ENCODE peak calls at places on chromosomes 13 and 19, in four cellular contexts. I is neural progenitor cell, Z is PC-3, O is fibroblast of lung. C is an unnamed sample.

GRCh38 chr13:95258619-95259194 is 42.5 kb downstream of the ABCC4 start:
- DNase-seq in I (no peak), Z (no peak), O (no peak), C (no peak)

GRCh38 chr13:103996733-103997132 is 930.5 kb upstream of the SLC10A2 start:
- DNase-seq in I (no peak), Z (no peak), O (peak; percentile 9), C (no peak)

GRCh38 chr19:17246681-17247425 is 1.1 kb upstream of the NR2F6 start:
- DNase-seq in I (no peak), Z (no peak), O (no peak), C (no peak)

GRCh38 chr19:13959962-13960862 is 7.9 kb downstream of the DCAF15 start:
- DNase-seq in I (peak; percentile 30), Z (no peak), O (no peak), C (peak; percentile 27)

GRCh38 chr19:18995804-18996241 is 37.5 kb downstream of the SUGP2 start:
- DNase-seq in I (peak; percentile 89), Z (peak; percentile 70), O (peak; percentile 94), C (peak; percentile 52)

GRCh38 chr19:7373862-7374261 is 25.1 kb downstream of the ARHGEF18 start:
- DNase-seq in I (no peak), Z (peak; percentile 56), O (no peak), C (no peak)

GRCh38 chr13:87331178-87331577 is 340.0 kb upstream of the SLITRK5 start:
- DNase-seq in I (no peak), Z (no peak), O (peak; percentile 74), C (no peak)

GRCh38 chr19:17415107-17415506 is 4.7 kb upstream of the MVB12A start:
- DNase-seq in I (peak; percentile 50), Z (no peak), O (no peak), C (no peak)

GRCh38 chr13:27797228-27797624 is 4.9 kb downstream of the GSX1 start:
- DNase-seq in I (peak; percentile 90), Z (peak; percentile 32), O (peak; percentile 19), C (no peak)

GRCh38 chr13:95235944-95236343 is 65.3 kb downstream of the ABCC4 start:
- DNase-seq in I (no peak), Z (no peak), O (no peak), C (no peak)

GRCh38 chr13:106318941-106319411 is 216.5 kb downstream of the EFNB2 start:
- DNase-seq in I (no peak), Z (peak; percentile 84), O (peak; percentile 87), C (no peak)

GRCh38 chr19:369256-369655 is 24.7 kb upstream of the MIER2 start:
- DNase-seq in I (no peak), Z (no peak), O (no peak), C (no peak)

GRCh38 chr13:43544011-43544410 is 242.8 kb downstream of the ENOX1 start:
- DNase-seq in I (no peak), Z (peak; percentile 68), O (peak; percentile 44), C (no peak)

GRCh38 chr13:45339867-45340266 is 1.1 kb downstream of the TPT1 start:
- DNase-seq in I (no peak), Z (no peak), O (no peak), C (no peak)

GRCh38 chr13:23750383-23751121 is 138.6 kb downstream of the MIPEP start:
- DNase-seq in I (no peak), Z (peak; percentile 78), O (no peak), C (no peak)

GRCh38 chr19:13622727-13623126 is 116.4 kb upstream of the CACNA1A start:
- DNase-seq in I (peak; percentile 56), Z (no peak), O (no peak), C (no peak)

GRCh38 chr19:27741236-27741635 is 1471.7 kb downstream of the UQCRFS1 start:
- DNase-seq in I (no peak), Z (no peak), O (no peak), C (no peak)

GRCh38 chr13:27661017-27661416 is 39.3 kb downstream of the POLR1D start:
- DNase-seq in I (no peak), Z (no peak), O (no peak), C (no peak)

GRCh38 chr19:14337510-14337909 is 43.7 kb upstream of the ADGRE5 start:
- DNase-seq in I (peak; percentile 58), Z (peak; percentile 72), O (no peak), C (peak; percentile 62)

GRCh38 chr13:113083022-113083373 is 22.6 kb upstream of the F7 start:
- DNase-seq in I (no peak), Z (no peak), O (no peak), C (no peak)

GRCh38 chr19:45104658-45105384 is 11.8 kb downstream of the PPP1R37 start:
- DNase-seq in I (no peak), Z (no peak), O (no peak), C (no peak)

GRCh38 chr13:31591834-31592233 is 147.5 kb upstream of the RXFP2 start:
- DNase-seq in I (no peak), Z (no peak), O (no peak), C (no peak)

GRCh38 chr19:16371540-16371986 is 46.9 kb downstream of the KLF2 start:
- DNase-seq in I (no peak), Z (no peak), O (no peak), C (peak; percentile 89)

GRCh38 chr19:12954150-12954962 is 2.7 kb downstream of the GADD45GIP1 start:
- DNase-seq in I (no peak), Z (no peak), O (no peak), C (no peak)

GRCh38 chr13:90757127-90757680 is 590.3 kb upstream of the MIR17HG start:
- DNase-seq in I (no peak), Z (no peak), O (no peak), C (no peak)

GRCh38 chr19:29266603-29267002 is 53.7 kb upstream of the UQCRFS1 start:
- DNase-seq in I (no peak), Z (no peak), O (no peak), C (no peak)

GRCh38 chr13:61795580-61795979 is 379.9 kb upstream of the PCDH20 start:
- DNase-seq in I (no peak), Z (no peak), O (peak; percentile 34), C (no peak)

GRCh38 chr19:13774217-13775191 is at the start of gene C19orf53:
- DNase-seq in I (peak; percentile 93), Z (peak; percentile 96), O (peak; percentile 93), C (peak; percentile 91)

GRCh38 chr19:54616840-54617560 is 13.3 kb upstream of the LILRB1 start:
- DNase-seq in I (no peak), Z (no peak), O (no peak), C (no peak)

GRCh38 chr13:25819856-25820530 is 231.8 kb downstream of the SHISA2 start:
- DNase-seq in I (no peak), Z (no peak), O (no peak), C (no peak)

GRCh38 chr19:50492303-50493052 is 15.8 kb upstream of the GARIN5A start:
- DNase-seq in I (peak; percentile 24), Z (peak; percentile 27), O (no peak), C (peak; percentile 22)

GRCh38 chr13:22837980-22838615 is 342.7 kb upstream of the SGCG start:
- DNase-seq in I (no peak), Z (no peak), O (no peak), C (no peak)

GRCh38 chr19:17855333-17856152 is 4.2 kb upstream of the RPL18A start:
- DNase-seq in I (peak; percentile 89), Z (peak; percentile 91), O (peak; percentile 57), C (peak; percentile 83)

GRCh38 chr19:29491995-29492577 is 33.7 kb upstream of the VSTM2B start:
- DNase-seq in I (no peak), Z (no peak), O (no peak), C (no peak)

GRCh38 chr19:18340990-18341868 is 831 bp downstream of the PGPEP1 start:
- DNase-seq in I (peak; percentile 39), Z (peak; percentile 51), O (no peak), C (peak; percentile 60)

GRCh38 chr13:93534181-93534700 is 307.6 kb downstream of the GPC6 start:
- DNase-seq in I (no peak), Z (no peak), O (no peak), C (no peak)

GRCh38 chr19:19627716-19628498 is at the start of gene LPAR2:
- DNase-seq in I (peak; percentile 86), Z (peak; percentile 70), O (no peak), C (no peak)

GRCh38 chr19:38840583-38840968 is 9.0 kb upstream of the ECH1 start:
- DNase-seq in I (no peak), Z (no peak), O (no peak), C (no peak)
- H2AFZ ChIP-seq in I (no peak overlapping the region), Z (no peak overlapping the region), O (no peak overlapping the region), C (no peak overlapping the region)

DNA sequence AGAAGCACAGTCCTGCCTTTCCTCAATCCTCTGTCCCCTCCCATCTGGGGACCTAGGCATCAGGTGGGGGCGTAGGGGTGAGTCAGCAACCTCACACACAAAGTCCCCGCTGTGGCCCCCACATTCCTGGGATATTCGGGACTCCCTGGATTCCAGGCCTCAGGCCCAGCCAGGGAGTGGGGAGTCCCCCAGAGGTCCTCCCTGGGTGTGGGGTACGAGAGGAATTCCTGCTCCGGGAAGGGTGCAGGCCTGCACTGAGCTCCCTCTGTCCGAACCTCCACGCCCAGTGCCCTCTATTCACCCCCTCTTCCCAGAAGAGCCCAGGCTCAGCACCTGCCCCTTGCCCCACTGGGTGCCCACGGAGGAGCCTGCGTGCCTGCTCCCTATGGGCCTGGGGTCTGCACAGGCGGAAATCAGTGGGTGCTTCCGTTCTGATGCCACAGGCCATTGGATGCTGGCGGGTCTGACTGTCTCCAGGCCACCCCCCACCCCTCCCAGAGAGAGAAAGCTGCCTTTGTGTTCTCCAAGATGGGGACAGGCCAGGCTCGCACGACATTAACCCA is 3.4 kb downstream of the CADM4 start:
- DNase-seq in I (peak; percentile 62), Z (no peak), O (no peak), C (no peak)
- H3K27me3 ChIP-seq in I (peaks cover 33% of the 10 kb centered on the region), Z (no peaks in the 10 kb centered on the region), O (peaks cover 33% of the 10 kb centered on the region), C (peaks cover 22% of the 10 kb centered on the region)

DNA sequence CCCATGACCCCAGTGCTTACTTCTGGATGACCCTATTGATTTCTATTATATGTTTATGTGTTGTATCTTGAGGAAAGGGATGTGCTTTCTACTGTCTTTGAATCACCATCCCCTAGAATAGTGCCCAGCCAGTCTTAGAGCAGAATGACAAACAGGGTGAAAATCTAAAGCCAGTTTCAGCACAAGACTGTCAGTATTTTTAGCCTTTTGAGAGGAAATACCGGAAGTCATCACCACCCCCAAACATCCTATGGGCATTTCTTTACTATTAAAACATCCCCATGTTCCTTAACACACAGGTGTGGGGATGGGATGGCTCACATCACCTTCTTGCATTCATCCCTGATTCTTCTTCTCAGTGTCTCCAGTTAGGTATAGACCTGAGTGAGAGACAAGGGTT is 52.1 kb upstream of the UBE2L5 start:
- DNase-seq in I (no peak), Z (no peak), O (no peak), C (no peak)
- H3K4me1 ChIP-seq in I (no peaks in the 10 kb centered on the region), Z (peaks cover 11% of the 10 kb centered on the region), O (no peaks in the 10 kb centered on the region), C (peaks cover 73% of the 10 kb centered on the region)

DNA sequence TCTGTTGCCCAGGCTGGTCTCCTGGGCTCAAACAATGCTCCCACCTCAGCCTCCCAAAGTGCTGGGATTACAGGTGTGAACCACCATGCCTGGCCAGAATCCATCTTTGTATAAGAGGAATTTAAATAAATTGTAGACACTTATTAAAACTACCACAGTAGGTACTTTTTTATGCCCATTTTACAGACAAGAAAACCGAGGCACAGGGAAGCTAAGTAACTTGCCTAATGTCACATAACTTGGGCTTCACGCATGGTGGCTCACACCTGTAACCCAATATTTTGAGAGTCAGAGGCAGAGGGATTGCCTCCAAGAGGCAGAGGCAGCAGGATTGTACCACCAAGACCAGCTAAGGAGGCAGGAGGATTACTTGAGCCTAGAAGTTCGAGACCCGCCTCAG is 22.7 kb upstream of the CALM3 start:
- DNase-seq in I (no peak), Z (no peak), O (no peak), C (no peak)
- H2AFZ ChIP-seq in I (no peak overlapping the region), Z (no peak overlapping the region), O (no peak overlapping the region), C (no peak overlapping the region)

GRCh38 chr19:35510626-35510964 is 2.9 kb downstream of the DMKN start:
- DNase-seq in I (no peak), Z (no peak), O (no peak), C (no peak)
- H3K27me3 ChIP-seq in I (peaks cover 28% of the 10 kb centered on the region), Z (no peaks in the 10 kb centered on the region), O (peaks cover 26% of the 10 kb centered on the region), C (peaks cover 42% of the 10 kb centered on the region)

GRCh38 chr19:49340865-49341718 is 5.9 kb downstream of the CD37 start:
- DNase-seq in I (no peak), Z (no peak), O (no peak), C (no peak)
- H3K4me1 ChIP-seq in I (no peaks in the 10 kb centered on the region), Z (peaks cover 14% of the 10 kb centered on the region), O (peaks cover 4% of the 10 kb centered on the region), C (no peaks in the 10 kb centered on the region)